ENCODE peak calls at places on chromosomes 16 and 17, in nine cellular contexts. F is anterior cingulate cortex, G is ecto neural progenitor cell, Z is left ventricle myocardium superior, R is dorsolateral prefrontal cortex, J is NCI-H1105 treated with DMSO at 0.1 percent for 48 hours, U is KBM-7, I is M059J, B is mesenteric fat pad. Q is an unnamed sample.
A peak's percentile ranks its signal among the peaks of the same experiment; 100 is the strongest.

GRCh38 chr17:81345211-81346089 is 49.8 kb upstream of the BAHCC1 start:
- DNase-seq in F (peak; percentile 60), G (peak; percentile 91), Z (peak; percentile 93), R (peak; percentile 79), J (peak; percentile 51), U (peak; percentile 82), I (peak; percentile 89), B (peak; percentile 96), Q (peak; percentile 68)

GRCh38 chr17:67578058-67578457 is 139.7 kb upstream of the NOL11 start:
- DNase-seq in F (no peak), G (no peak), Z (no peak), R (no peak), J (no peak), U (no peak), I (no peak), B (no peak), Q (no peak)

GRCh38 chr16:72256398-72257048 is 84.6 kb upstream of the PMFBP1 start:
- DNase-seq in F (no peak), G (no peak), Z (no peak), R (no peak), J (no peak), U (no peak), I (peak; percentile 58), B (no peak), Q (no peak)

GRCh38 chr17:39158623-39159022 is 7.2 kb upstream of the PLXDC1 start:
- DNase-seq in F (no peak), G (no peak), Z (no peak), R (no peak), J (no peak), U (no peak), I (no peak), B (no peak), Q (no peak)

GRCh38 chr17:61821655-61822054 is 41.7 kb downstream of the BRIP1 start:
- DNase-seq in F (no peak), G (no peak), Z (no peak), R (no peak), J (no peak), U (no peak), I (no peak), B (no peak), Q (no peak)

GRCh38 chr17:29732613-29733012 is 109.9 kb upstream of the CORO6 start:
- DNase-seq in F (no peak), G (no peak), Z (no peak), R (no peak), J (no peak), U (no peak), I (peak; percentile 47), B (no peak), Q (no peak)

GRCh38 chr17:79033741-79034501 is 10.0 kb downstream of the C1QTNF1 start:
- DNase-seq in F (peak; percentile 27), G (peak; percentile 79), Z (peak; percentile 85), R (peak; percentile 16), J (peak; percentile 79), U (no peak), I (no peak), B (peak; percentile 82), Q (peak; percentile 77)

GRCh38 chr16:83967091-83967490 is 953 bp upstream of the NECAB2 start:
- DNase-seq in F (no peak), G (no peak), Z (no peak), R (peak; percentile 30), J (no peak), U (no peak), I (no peak), B (no peak), Q (no peak)

GRCh38 chr17:82930924-82931695 is 91.3 kb upstream of the ZNF750 start:
- DNase-seq in F (no peak), G (no peak), Z (no peak), R (no peak), J (no peak), U (no peak), I (no peak), B (peak; percentile 76), Q (no peak)

GRCh38 chr17:75308732-75309629 is 19.7 kb upstream of the SLC25A19 start:
- DNase-seq in F (no peak), G (no peak), Z (peak; percentile 40), R (no peak), J (no peak), U (no peak), I (no peak), B (no peak), Q (no peak)

GRCh38 chr17:81666092-81666341 is 388 bp downstream of the OXLD1 start:
- DNase-seq in F (no peak), G (no peak), Z (no peak), R (no peak), J (no peak), U (no peak), I (peak; percentile 29), B (no peak), Q (no peak)

GRCh38 chr16:28157768-28158535 is 53.8 kb downstream of the XPO6 start:
- DNase-seq in F (no peak), G (no peak), Z (no peak), R (no peak), J (no peak), U (no peak), I (no peak), B (no peak), Q (no peak)

GRCh38 chr17:8185580-8186445 is 4.2 kb downstream of the BORCS6 start:
- DNase-seq in F (peak; percentile 77), G (peak; percentile 100), Z (peak; percentile 91), R (peak; percentile 93), J (peak; percentile 85), U (peak; percentile 91), I (peak; percentile 72), B (peak; percentile 97), Q (peak; percentile 93)

GRCh38 chr17:2111691-2112090 is 56.8 kb downstream of the HIC1 start:
- DNase-seq in F (no peak), G (no peak), Z (no peak), R (no peak), J (no peak), U (no peak), I (peak; percentile 58), B (no peak), Q (no peak)

GRCh38 chr17:81537856-81538555 is 9.8 kb downstream of the FSCN2 start:
- DNase-seq in F (no peak), G (no peak), Z (no peak), R (no peak), J (peak; percentile 91), U (no peak), I (no peak), B (no peak), Q (no peak)

GRCh38 chr16:24988593-24989338 is 26.4 kb downstream of the ARHGAP17 start:
- DNase-seq in F (no peak), G (no peak), Z (no peak), R (peak; percentile 63), J (no peak), U (no peak), I (peak; percentile 85), B (no peak), Q (peak; percentile 27)

GRCh38 chr17:43350888-43351361 is 47.9 kb upstream of the ARL4D start:
- DNase-seq in F (no peak), G (no peak), Z (no peak), R (no peak), J (no peak), U (no peak), I (no peak), B (no peak), Q (no peak)

GRCh38 chr17:19753049-19753444 is 4.9 kb upstream of the ALDH3A1 start:
- DNase-seq in F (peak; percentile 49), G (no peak), Z (peak; percentile 79), R (no peak), J (peak; percentile 64), U (no peak), I (peak; percentile 91), B (no peak), Q (peak; percentile 80)

GRCh38 chr17:78923660-78924453 is 1.3 kb downstream of the TIMP2 start:
- DNase-seq in F (no peak), G (peak; percentile 71), Z (peak; percentile 67), R (no peak), J (no peak), U (peak; percentile 61), I (peak; percentile 28), B (no peak), Q (no peak)

GRCh38 chr17:5219536-5219935 is 15.1 kb downstream of the SCIMP start:
- DNase-seq in F (no peak), G (no peak), Z (no peak), R (no peak), J (no peak), U (no peak), I (peak; percentile 40), B (no peak), Q (no peak)

GRCh38 chr17:56815711-56816110 is 18.0 kb downstream of the C17orf67 start:
- DNase-seq in F (no peak), G (no peak), Z (no peak), R (no peak), J (no peak), U (no peak), I (peak; percentile 49), B (no peak), Q (no peak)

GRCh38 chr16:2027024-2028010 is 615 bp downstream of the NHERF2 start:
- DNase-seq in F (no peak), G (no peak), Z (peak; percentile 50), R (peak; percentile 42), J (no peak), U (peak; percentile 46), I (peak; percentile 56), B (no peak), Q (no peak)

GRCh38 chr16:21603920-21604319 is 4.5 kb downstream of the METTL9 start:
- DNase-seq in F (no peak), G (no peak), Z (no peak), R (no peak), J (no peak), U (no peak), I (no peak), B (no peak), Q (no peak)

GRCh38 chr17:33778505-33779398 is 476.3 kb upstream of the CCL2 start:
- DNase-seq in F (peak; percentile 6), G (peak; percentile 69), Z (peak; percentile 40), R (peak; percentile 49), J (peak; percentile 63), U (peak; percentile 80), I (peak; percentile 47), B (no peak), Q (peak; percentile 77)

GRCh38 chr17:17837966-17838962 is 1.5 kb upstream of the SREBF1 start:
- DNase-seq in F (peak; percentile 46), G (no peak), Z (peak; percentile 70), R (no peak), J (peak; percentile 32), U (peak; percentile 83), I (peak; percentile 92), B (no peak), Q (peak; percentile 66)

GRCh38 chr16:64011650-64012049 is 1110.2 kb downstream of the CDH11 start:
- DNase-seq in F (no peak), G (no peak), Z (no peak), R (no peak), J (no peak), U (no peak), I (no peak), B (no peak), Q (no peak)

GRCh38 chr16:53084141-53084541 is 29.4 kb downstream of the CHD9 start:
- DNase-seq in F (no peak), G (no peak), Z (no peak), R (no peak), J (no peak), U (no peak), I (no peak), B (no peak), Q (no peak)

GRCh38 chr17:9487406-9487805 is 88.2 kb downstream of the STX8 start:
- DNase-seq in F (no peak), G (no peak), Z (no peak), R (no peak), J (no peak), U (no peak), I (no peak), B (no peak), Q (no peak)

GRCh38 chr17:51298508-51299371 is 38.4 kb downstream of the UTP18 start:
- DNase-seq in F (no peak), G (no peak), Z (no peak), R (peak; percentile 17), J (peak; percentile 35), U (peak; percentile 45), I (peak; percentile 59), B (no peak), Q (no peak)

GRCh38 chr17:13321932-13322701 is 279.6 kb downstream of the HS3ST3A1 start:
- DNase-seq in F (no peak), G (no peak), Z (no peak), R (no peak), J (no peak), U (no peak), I (peak; percentile 12), B (no peak), Q (no peak)

GRCh38 chr17:17957584-17957916 is 14.7 kb downstream of the TOM1L2 start:
- DNase-seq in F (no peak), G (no peak), Z (no peak), R (no peak), J (no peak), U (no peak), I (no peak), B (no peak), Q (no peak)

Q was measured in head of caudate nucleus.